ENCODE peak calls at places on chromosomes 2 and 18, in eight cellular contexts. One of them, this sample, is unnamed.

GRCh38 chr2:202703091-202703490 is 68.3 kb downstream of the FAM117B start:
- DNase-seq in activated CD8-positive, alpha-beta T cell treated with anti-CD3 and anti-CD28 coated beads, Interleukin-2, amount 10 ng/mL, durations not matched to agents 7 days and 5 days: no peak
- DNase-seq in nucleus accumbens: no peak
- DNase-seq in NB4: no peak
- DNase-seq in CD8-positive, alpha-beta T cell: no peak
- DNase-seq in brain microvascular endothelial cell: no peak
- DNase-seq in fibroblast of lung: peak
- DNase-seq in endothelial cell: no peak
- DNase-seq in this sample: no peak

GRCh38 chr18:58942486-58942885 is 77.8 kb downstream of the ZNF532 start:
- DNase-seq in activated CD8-positive, alpha-beta T cell treated with anti-CD3 and anti-CD28 coated beads, Interleukin-2, amount 10 ng/mL, durations not matched to agents 7 days and 5 days: no peak
- DNase-seq in nucleus accumbens: no peak
- DNase-seq in NB4: no peak
- DNase-seq in CD8-positive, alpha-beta T cell: no peak
- DNase-seq in brain microvascular endothelial cell: no peak
- DNase-seq in fibroblast of lung: no peak
- DNase-seq in endothelial cell: no peak
- DNase-seq in this sample: no peak

GRCh38 chr2:43842866-43843226 is 4.1 kb downstream of the ABCG8 start:
- DNase-seq in activated CD8-positive, alpha-beta T cell treated with anti-CD3 and anti-CD28 coated beads, Interleukin-2, amount 10 ng/mL, durations not matched to agents 7 days and 5 days: no peak
- DNase-seq in nucleus accumbens: no peak
- DNase-seq in NB4: no peak
- DNase-seq in CD8-positive, alpha-beta T cell: no peak
- DNase-seq in brain microvascular endothelial cell: no peak
- DNase-seq in fibroblast of lung: no peak
- DNase-seq in endothelial cell: no peak
- DNase-seq in this sample: no peak

GRCh38 chr18:77096936-77097886 is 35.4 kb downstream of the MBP start:
- DNase-seq in activated CD8-positive, alpha-beta T cell treated with anti-CD3 and anti-CD28 coated beads, Interleukin-2, amount 10 ng/mL, durations not matched to agents 7 days and 5 days: no peak
- DNase-seq in nucleus accumbens: no peak
- DNase-seq in NB4: no peak
- DNase-seq in CD8-positive, alpha-beta T cell: no peak
- DNase-seq in brain microvascular endothelial cell: no peak
- DNase-seq in fibroblast of lung: no peak
- DNase-seq in endothelial cell: no peak
- DNase-seq in this sample: no peak

GRCh38 chr18:42087195-42087594 is 132.2 kb downstream of the PIK3C3 start:
- DNase-seq in activated CD8-positive, alpha-beta T cell treated with anti-CD3 and anti-CD28 coated beads, Interleukin-2, amount 10 ng/mL, durations not matched to agents 7 days and 5 days: no peak
- DNase-seq in nucleus accumbens: no peak
- DNase-seq in NB4: no peak
- DNase-seq in CD8-positive, alpha-beta T cell: no peak
- DNase-seq in brain microvascular endothelial cell: no peak
- DNase-seq in fibroblast of lung: no peak
- DNase-seq in endothelial cell: no peak
- DNase-seq in this sample: no peak

GRCh38 chr18:37385846-37386435 is 179.7 kb downstream of the CELF4 start:
- DNase-seq in activated CD8-positive, alpha-beta T cell treated with anti-CD3 and anti-CD28 coated beads, Interleukin-2, amount 10 ng/mL, durations not matched to agents 7 days and 5 days: peak
- DNase-seq in nucleus accumbens: no peak
- DNase-seq in NB4: peak
- DNase-seq in CD8-positive, alpha-beta T cell: no peak
- DNase-seq in brain microvascular endothelial cell: no peak
- DNase-seq in fibroblast of lung: peak
- DNase-seq in endothelial cell: no peak
- DNase-seq in this sample: no peak

GRCh38 chr2:48423376-48423775 is 106.6 kb upstream of the STON1 start:
- DNase-seq in activated CD8-positive, alpha-beta T cell treated with anti-CD3 and anti-CD28 coated beads, Interleukin-2, amount 10 ng/mL, durations not matched to agents 7 days and 5 days: no peak
- DNase-seq in nucleus accumbens: no peak
- DNase-seq in NB4: no peak
- DNase-seq in CD8-positive, alpha-beta T cell: no peak
- DNase-seq in brain microvascular endothelial cell: peak
- DNase-seq in fibroblast of lung: peak
- DNase-seq in endothelial cell: no peak
- DNase-seq in this sample: no peak

GRCh38 chr18:63207825-63208224 is 111.7 kb downstream of the BCL2 start:
- DNase-seq in activated CD8-positive, alpha-beta T cell treated with anti-CD3 and anti-CD28 coated beads, Interleukin-2, amount 10 ng/mL, durations not matched to agents 7 days and 5 days: no peak
- DNase-seq in nucleus accumbens: no peak
- DNase-seq in NB4: no peak
- DNase-seq in CD8-positive, alpha-beta T cell: no peak
- DNase-seq in brain microvascular endothelial cell: no peak
- DNase-seq in fibroblast of lung: no peak
- DNase-seq in endothelial cell: no peak
- DNase-seq in this sample: no peak

GRCh38 chr2:104406273-104406726 is 447.6 kb upstream of the POU3F3 start:
- DNase-seq in activated CD8-positive, alpha-beta T cell treated with anti-CD3 and anti-CD28 coated beads, Interleukin-2, amount 10 ng/mL, durations not matched to agents 7 days and 5 days: no peak
- DNase-seq in nucleus accumbens: no peak
- DNase-seq in NB4: no peak
- DNase-seq in CD8-positive, alpha-beta T cell: no peak
- DNase-seq in brain microvascular endothelial cell: no peak
- DNase-seq in fibroblast of lung: no peak
- DNase-seq in endothelial cell: no peak
- DNase-seq in this sample: no peak

GRCh38 chr2:217366246-217366645 is 506.4 kb upstream of the TNP1 start:
- DNase-seq in activated CD8-positive, alpha-beta T cell treated with anti-CD3 and anti-CD28 coated beads, Interleukin-2, amount 10 ng/mL, durations not matched to agents 7 days and 5 days: no peak
- DNase-seq in nucleus accumbens: no peak
- DNase-seq in NB4: no peak
- DNase-seq in CD8-positive, alpha-beta T cell: no peak
- DNase-seq in brain microvascular endothelial cell: peak
- DNase-seq in fibroblast of lung: no peak
- DNase-seq in endothelial cell: no peak
- DNase-seq in this sample: no peak

GRCh38 chr2:98936917-98937351 is 909 bp upstream of the CRACDL start:
- DNase-seq in activated CD8-positive, alpha-beta T cell treated with anti-CD3 and anti-CD28 coated beads, Interleukin-2, amount 10 ng/mL, durations not matched to agents 7 days and 5 days: no peak
- DNase-seq in nucleus accumbens: no peak
- DNase-seq in NB4: peak
- DNase-seq in CD8-positive, alpha-beta T cell: no peak
- DNase-seq in brain microvascular endothelial cell: no peak
- DNase-seq in fibroblast of lung: no peak
- DNase-seq in endothelial cell: peak
- DNase-seq in this sample: no peak

GRCh38 chr18:69784840-69785239 is 162.8 kb downstream of the CD226 start:
- DNase-seq in activated CD8-positive, alpha-beta T cell treated with anti-CD3 and anti-CD28 coated beads, Interleukin-2, amount 10 ng/mL, durations not matched to agents 7 days and 5 days: no peak
- DNase-seq in nucleus accumbens: no peak
- DNase-seq in NB4: no peak
- DNase-seq in CD8-positive, alpha-beta T cell: no peak
- DNase-seq in brain microvascular endothelial cell: no peak
- DNase-seq in fibroblast of lung: no peak
- DNase-seq in endothelial cell: no peak
- DNase-seq in this sample: no peak

GRCh38 chr18:62081248-62081647 is 105.6 kb downstream of the PIGN start:
- DNase-seq in activated CD8-positive, alpha-beta T cell treated with anti-CD3 and anti-CD28 coated beads, Interleukin-2, amount 10 ng/mL, durations not matched to agents 7 days and 5 days: no peak
- DNase-seq in nucleus accumbens: no peak
- DNase-seq in NB4: no peak
- DNase-seq in CD8-positive, alpha-beta T cell: no peak
- DNase-seq in brain microvascular endothelial cell: no peak
- DNase-seq in fibroblast of lung: no peak
- DNase-seq in endothelial cell: no peak
- DNase-seq in this sample: no peak

GRCh38 chr2:196407675-196408265 is 231.7 kb upstream of the CCDC150 start:
- DNase-seq in activated CD8-positive, alpha-beta T cell treated with anti-CD3 and anti-CD28 coated beads, Interleukin-2, amount 10 ng/mL, durations not matched to agents 7 days and 5 days: no peak
- DNase-seq in nucleus accumbens: no peak
- DNase-seq in NB4: no peak
- DNase-seq in CD8-positive, alpha-beta T cell: no peak
- DNase-seq in brain microvascular endothelial cell: no peak
- DNase-seq in fibroblast of lung: no peak
- DNase-seq in endothelial cell: no peak
- DNase-seq in this sample: no peak

GRCh38 chr2:10048501-10049171 is 5.3 kb downstream of the KLF11 start:
- DNase-seq in activated CD8-positive, alpha-beta T cell treated with anti-CD3 and anti-CD28 coated beads, Interleukin-2, amount 10 ng/mL, durations not matched to agents 7 days and 5 days: peak
- DNase-seq in nucleus accumbens: no peak
- DNase-seq in NB4: peak
- DNase-seq in CD8-positive, alpha-beta T cell: no peak
- DNase-seq in brain microvascular endothelial cell: peak
- DNase-seq in fibroblast of lung: peak
- DNase-seq in endothelial cell: no peak
- DNase-seq in this sample: no peak

GRCh38 chr2:174344716-174345472 is 10.1 kb downstream of the SP9 start:
- DNase-seq in activated CD8-positive, alpha-beta T cell treated with anti-CD3 and anti-CD28 coated beads, Interleukin-2, amount 10 ng/mL, durations not matched to agents 7 days and 5 days: no peak
- DNase-seq in nucleus accumbens: no peak
- DNase-seq in NB4: peak
- DNase-seq in CD8-positive, alpha-beta T cell: no peak
- DNase-seq in brain microvascular endothelial cell: no peak
- DNase-seq in fibroblast of lung: peak
- DNase-seq in endothelial cell: no peak
- DNase-seq in this sample: no peak

GRCh38 chr2:218745559-218746469 is 35.2 kb downstream of the TTLL4 start:
- DNase-seq in activated CD8-positive, alpha-beta T cell treated with anti-CD3 and anti-CD28 coated beads, Interleukin-2, amount 10 ng/mL, durations not matched to agents 7 days and 5 days: no peak
- DNase-seq in nucleus accumbens: peak
- DNase-seq in NB4: no peak
- DNase-seq in CD8-positive, alpha-beta T cell: no peak
- DNase-seq in brain microvascular endothelial cell: peak
- DNase-seq in fibroblast of lung: peak
- DNase-seq in endothelial cell: no peak
- DNase-seq in this sample: no peak

GRCh38 chr2:236498369-236498768 is 71.3 kb upstream of the ACKR3 start:
- DNase-seq in activated CD8-positive, alpha-beta T cell treated with anti-CD3 and anti-CD28 coated beads, Interleukin-2, amount 10 ng/mL, durations not matched to agents 7 days and 5 days: no peak
- DNase-seq in nucleus accumbens: no peak
- DNase-seq in NB4: no peak
- DNase-seq in CD8-positive, alpha-beta T cell: no peak
- DNase-seq in brain microvascular endothelial cell: no peak
- DNase-seq in fibroblast of lung: no peak
- DNase-seq in endothelial cell: no peak
- DNase-seq in this sample: no peak

GRCh38 chr2:205740381-205740780 is 58.1 kb downstream of the NRP2 start:
- DNase-seq in activated CD8-positive, alpha-beta T cell treated with anti-CD3 and anti-CD28 coated beads, Interleukin-2, amount 10 ng/mL, durations not matched to agents 7 days and 5 days: no peak
- DNase-seq in nucleus accumbens: no peak
- DNase-seq in NB4: no peak
- DNase-seq in CD8-positive, alpha-beta T cell: no peak
- DNase-seq in brain microvascular endothelial cell: no peak
- DNase-seq in fibroblast of lung: no peak
- DNase-seq in endothelial cell: no peak
- DNase-seq in this sample: no peak

GRCh38 chr2:7515327-7515726 is 598.1 kb downstream of the RNF144A start:
- DNase-seq in activated CD8-positive, alpha-beta T cell treated with anti-CD3 and anti-CD28 coated beads, Interleukin-2, amount 10 ng/mL, durations not matched to agents 7 days and 5 days: no peak
- DNase-seq in nucleus accumbens: no peak
- DNase-seq in NB4: no peak
- DNase-seq in CD8-positive, alpha-beta T cell: no peak
- DNase-seq in brain microvascular endothelial cell: no peak
- DNase-seq in fibroblast of lung: no peak
- DNase-seq in endothelial cell: no peak
- DNase-seq in this sample: no peak

GRCh38 chr2:41038408-41038807 is 586.5 kb upstream of the SLC8A1 start:
- DNase-seq in activated CD8-positive, alpha-beta T cell treated with anti-CD3 and anti-CD28 coated beads, Interleukin-2, amount 10 ng/mL, durations not matched to agents 7 days and 5 days: no peak
- DNase-seq in nucleus accumbens: no peak
- DNase-seq in NB4: no peak
- DNase-seq in CD8-positive, alpha-beta T cell: no peak
- DNase-seq in brain microvascular endothelial cell: peak
- DNase-seq in fibroblast of lung: peak
- DNase-seq in endothelial cell: no peak
- DNase-seq in this sample: no peak

GRCh38 chr2:219368690-219369108 is 19.0 kb downstream of the DNPEP start:
- DNase-seq in activated CD8-positive, alpha-beta T cell treated with anti-CD3 and anti-CD28 coated beads, Interleukin-2, amount 10 ng/mL, durations not matched to agents 7 days and 5 days: no peak
- DNase-seq in nucleus accumbens: no peak
- DNase-seq in NB4: no peak
- DNase-seq in CD8-positive, alpha-beta T cell: no peak
- DNase-seq in brain microvascular endothelial cell: peak
- DNase-seq in fibroblast of lung: peak
- DNase-seq in endothelial cell: no peak
- DNase-seq in this sample: no peak

GRCh38 chr2:69074926-69075325 is 61.9 kb downstream of the ANTXR1 start:
- DNase-seq in activated CD8-positive, alpha-beta T cell treated with anti-CD3 and anti-CD28 coated beads, Interleukin-2, amount 10 ng/mL, durations not matched to agents 7 days and 5 days: no peak
- DNase-seq in nucleus accumbens: no peak
- DNase-seq in NB4: no peak
- DNase-seq in CD8-positive, alpha-beta T cell: no peak
- DNase-seq in brain microvascular endothelial cell: no peak
- DNase-seq in fibroblast of lung: no peak
- DNase-seq in endothelial cell: no peak
- DNase-seq in this sample: no peak

GRCh38 chr2:26668041-26668440 is 24.5 kb upstream of the KCNK3 start:
- DNase-seq in activated CD8-positive, alpha-beta T cell treated with anti-CD3 and anti-CD28 coated beads, Interleukin-2, amount 10 ng/mL, durations not matched to agents 7 days and 5 days: no peak
- DNase-seq in nucleus accumbens: no peak
- DNase-seq in NB4: no peak
- DNase-seq in CD8-positive, alpha-beta T cell: no peak
- DNase-seq in brain microvascular endothelial cell: no peak
- DNase-seq in fibroblast of lung: no peak
- DNase-seq in endothelial cell: no peak
- DNase-seq in this sample: no peak